ENCODE peak calls at places on chromosomes 3 and 15, in nine cellular contexts. V is brain microvascular endothelial cell, J is fibroblast of lung, I is ovary, H is astrocyte of the spinal cord, S is AG04449, A is GM23338, L is GM12865, T is cardiac muscle cell. C is an unnamed sample.

GRCh38 chr3:170154084-170154483 is 27.4 kb downstream of the PHC3 start:
- DNase-seq in A (no peak), J (peak), I (no peak), S (no peak), L (no peak), H (peak), V (no peak), T (no peak), C (no peak)

GRCh38 chr3:129689036-129689435 is 82.6 kb upstream of the PLXND1 start:
- DNase-seq in V (no peak), I (no peak), T (no peak), S (no peak), L (no peak), J (no peak), A (no peak), H (no peak), C (no peak)

GRCh38 chr15:74960995-74961588 is 4.5 kb upstream of the RPP25 start:
- DNase-seq in S (no peak), A (no peak), J (no peak), I (no peak), L (no peak), V (no peak), H (no peak), T (no peak), C (peak)

GRCh38 chr15:51104512-51104911 is 9.8 kb upstream of the TNFAIP8L3 start:
- DNase-seq in T (no peak), L (no peak), I (peak), H (peak), V (no peak), S (no peak), A (no peak), J (peak), C (peak)

GRCh38 chr3:184726497-184726896 is 14.6 kb upstream of the MAGEF1 start:
- DNase-seq in S (no peak), A (no peak), T (no peak), H (no peak), I (no peak), V (no peak), L (no peak), J (no peak), C (no peak)

GRCh38 chr3:153144779-153145178 is 17.2 kb upstream of the RAP2B start:
- DNase-seq in V (peak), H (peak), J (peak), L (no peak), S (peak), A (no peak), I (no peak), T (no peak), C (peak)

GRCh38 chr3:172197344-172197743 is 158.0 kb downstream of the FNDC3B start:
- DNase-seq in J (no peak), L (no peak), V (no peak), S (no peak), A (no peak), I (no peak), H (no peak), T (no peak), C (no peak)

GRCh38 chr3:29693863-29694262 is 413.0 kb downstream of the RBMS3 start:
- DNase-seq in H (peak), J (peak), L (no peak), I (no peak), V (peak), T (peak), S (peak), A (peak), C (peak)

GRCh38 chr3:161310649-161311423 is 60.5 kb downstream of the SPTSSB start:
- DNase-seq in L (peak), V (no peak), A (no peak), H (no peak), T (no peak), I (no peak), J (no peak), S (no peak), C (no peak)

GRCh38 chr3:29649815-29650547 is 369.1 kb downstream of the RBMS3 start:
- DNase-seq in H (peak), V (peak), L (peak), T (no peak), S (no peak), I (no peak), J (peak), A (no peak), C (peak)

GRCh38 chr15:49624046-49624445 is 3.2 kb downstream of the DTWD1 start:
- DNase-seq in J (no peak), I (no peak), T (no peak), L (no peak), S (peak), H (peak), A (no peak), V (peak), C (peak)

GRCh38 chr3:88810455-88810854 is 297.0 kb upstream of the EPHA3 start:
- DNase-seq in S (no peak), V (peak), H (peak), T (peak), J (peak), L (no peak), I (no peak), A (no peak), C (peak)

GRCh38 chr15:99416191-99417188 is 149.3 kb upstream of the MEF2A start:
- DNase-seq in I (no peak), H (no peak), A (no peak), V (no peak), S (no peak), T (no peak), J (no peak), L (no peak), C (no peak)

GRCh38 chr3:134228035-134228434 is 22.6 kb downstream of the RYK start:
- DNase-seq in I (no peak), J (no peak), V (no peak), H (no peak), T (no peak), L (no peak), A (no peak), S (no peak), C (no peak)

GRCh38 chr3:39142067-39142466 is 11.3 kb downstream of the CSRNP1 start:
- DNase-seq in J (no peak), A (no peak), L (no peak), V (no peak), H (no peak), S (no peak), T (no peak), I (no peak), C (no peak)

GRCh38 chr15:38662805-38663204 is 98.2 kb upstream of the RASGRP1 start:
- DNase-seq in A (no peak), J (no peak), T (no peak), H (no peak), L (no peak), S (no peak), I (no peak), V (no peak), C (no peak)

GRCh38 chr3:168273917-168274316 is 178.2 kb upstream of the GOLIM4 start:
- DNase-seq in S (no peak), L (peak), T (no peak), J (no peak), A (no peak), V (no peak), I (no peak), H (no peak), C (no peak)
- TF ChIP-seq CTCF in S (no peak), L (peak), T (no peak), J (no peak), A (no peak), V (peak), I (no peak), H (no peak), C (no peak)

DNA sequence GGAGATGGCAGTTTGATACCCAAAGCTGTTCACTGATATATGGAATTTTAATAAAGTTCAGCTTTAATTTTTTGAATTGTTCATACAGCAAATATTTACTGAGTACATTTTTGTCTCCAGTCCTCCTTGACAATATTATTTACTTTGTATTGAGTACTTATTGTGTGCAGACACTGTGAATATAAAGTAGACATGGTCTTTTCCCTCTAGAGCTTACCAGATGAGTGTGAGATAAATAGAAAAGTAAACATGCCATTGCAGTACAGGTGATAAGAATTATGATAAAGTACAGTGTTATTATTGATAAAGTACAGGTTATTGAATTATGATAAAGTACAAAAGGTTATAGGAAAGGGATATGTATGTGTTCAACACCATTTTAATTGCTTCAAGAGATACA is 2.1 kb downstream of the UBA5 start:
- DNase-seq in I (no peak), S (no peak), V (no peak), H (no peak), T (no peak), L (no peak), J (no peak), A (no peak), C (no peak)
- H3K4me3 ChIP-seq in I (no peak), S (no peak), V (no peak), H (no peak), T (no peak), L (peak), J (no peak), A (peak), C (no peak)

GRCh38 chr15:79431636-79432344 is at the start of gene MINAR1:
- DNase-seq in T (peak), A (peak), S (no peak), J (peak), L (no peak), H (peak), V (peak), I (no peak), C (peak)
- TF ChIP-seq CTCF in T (peak), A (peak), S (peak), J (no peak), L (no peak), H (peak), V (peak), I (no peak), C (no peak)

GRCh38 chr15:101252836-101253235 is 988 bp upstream of the CHSY1 start:
- DNase-seq in H (no peak), J (no peak), V (no peak), T (no peak), S (no peak), L (peak), A (no peak), I (no peak), C (no peak)
- H3K4me3 ChIP-seq in H (peak), J (peak), V (peak), T (peak), S (peak), L (peak), A (peak), I (peak), C (peak)